ENCODE peak calls at places on chromosome 21, in ten cellular contexts. A is Peyer's patch, Q is cardiac fibroblast, H is IMR-90, M is GM13976, K is left ventricle myocardium inferior, C is nephron progenitor cell, X is heart left ventricle, V is neural progenitor cell, U is epithelial cell of proximal tubule. N is an unnamed sample.

GRCh38 chr21:38478782-38479181 is 19.5 kb downstream of the ERG start:
- DNase-seq in Q (peak), X (no peak), K (no peak), M (no peak), V (no peak), U (no peak), A (no peak), H (peak), C (no peak), N (peak)

GRCh38 chr21:45405271-45405818 is 380 bp downstream of the COL18A1 start:
- DNase-seq in Q (peak), K (peak), V (peak), H (peak), X (peak), C (peak), M (no peak), U (no peak), A (no peak), N (no peak)

GRCh38 chr21:42456457-42456856 is 39.6 kb downstream of the RSPH1 start:
- DNase-seq in K (no peak), U (no peak), A (peak), Q (no peak), X (no peak), H (no peak), C (no peak), V (no peak), M (no peak), N (peak)

GRCh38 chr21:44402323-44403105 is 49.1 kb downstream of the TRPM2 start:
- DNase-seq in V (no peak), C (no peak), Q (no peak), A (no peak), M (peak), H (no peak), K (no peak), X (no peak), U (no peak), N (no peak)

GRCh38 chr21:46621457-46622182 is 13.9 kb upstream of the PRMT2 start:
- DNase-seq in K (no peak), V (peak), Q (no peak), U (no peak), A (no peak), C (no peak), X (no peak), H (no peak), M (peak), N (peak)

GRCh38 chr21:37153193-37153934 is 80.3 kb downstream of the TTC3 start:
- DNase-seq in Q (peak), A (peak), C (no peak), H (peak), U (no peak), K (no peak), V (no peak), X (no peak), M (no peak), N (no peak)

GRCh38 chr21:45880097-45881068 is 101.2 kb upstream of the COL6A1 start:
- DNase-seq in V (peak), K (peak), Q (peak), M (peak), H (peak), A (peak), U (no peak), C (peak), X (peak), N (peak)

GRCh38 chr21:46119565-46120271 is 21.8 kb downstream of the COL6A2 start:
- DNase-seq in U (no peak), X (peak), M (no peak), K (peak), Q (no peak), A (no peak), V (no peak), H (no peak), C (no peak), N (no peak)

GRCh38 chr21:19228241-19228640 is 824.7 kb upstream of the TMPRSS15 start:
- DNase-seq in K (no peak), Q (no peak), U (no peak), H (no peak), C (peak), V (no peak), M (no peak), X (no peak), A (no peak), N (no peak)

GRCh38 chr21:38460171-38460742 is 38.0 kb downstream of the ERG start:
- DNase-seq in X (no peak), U (no peak), K (no peak), A (no peak), V (no peak), M (no peak), Q (peak), H (peak), C (no peak), N (no peak)

GRCh38 chr21:21415741-21416140 is 417.5 kb downstream of the NCAM2 start:
- DNase-seq in K (no peak), V (no peak), X (no peak), A (no peak), Q (peak), H (no peak), M (no peak), U (no peak), C (no peak), N (no peak)

DNA sequence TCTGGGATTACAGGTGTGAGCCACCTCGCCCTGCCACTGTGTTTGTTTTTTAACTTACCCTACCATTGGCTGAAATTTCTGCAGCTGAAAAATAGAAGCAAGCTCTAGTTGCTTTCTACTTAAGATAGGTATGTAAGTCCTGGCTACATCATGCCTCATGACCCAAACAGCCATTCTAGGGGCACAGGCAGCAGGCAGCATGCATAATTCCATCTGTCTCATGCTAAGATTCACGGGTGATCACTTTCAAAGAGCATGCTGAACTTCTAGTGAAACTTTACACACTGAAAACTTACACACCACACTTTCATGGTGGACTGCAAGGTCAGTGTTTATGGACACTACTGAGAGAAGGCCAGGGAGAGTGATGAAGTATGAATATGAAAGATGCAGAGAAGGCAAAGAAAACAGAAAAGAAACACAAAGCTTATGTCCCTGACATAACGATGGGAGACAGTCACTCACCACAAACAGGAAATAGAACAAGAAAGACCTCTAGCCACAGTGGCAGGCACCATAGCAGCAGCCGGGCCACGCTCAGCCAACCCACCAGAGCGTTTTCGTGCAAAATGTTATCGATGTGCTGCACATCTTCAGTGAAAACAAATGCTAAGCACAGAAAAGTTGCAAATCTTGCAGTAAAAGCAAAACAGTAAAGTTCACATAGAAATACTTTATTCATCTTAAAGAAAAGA is 102.3 kb upstream of the TIAM1 start:
- DNase-seq in M (no peak), H (no peak), X (no peak), U (no peak), C (no peak), A (peak), K (no peak), V (no peak), Q (no peak), N (peak)
- TF ChIP-seq CTCF in M (no peak), H (no peak), X (no peak), U (no peak), C (no peak), A (no peak), K (no peak), V (no peak), Q (no peak), N (no peak)

GRCh38 chr21:30072496-30072895 is 94.1 kb downstream of the CLDN17 start:
- DNase-seq in U (no peak), A (peak), C (peak), X (no peak), V (peak), Q (peak), M (no peak), H (no peak), K (no peak), N (peak)
- TF ChIP-seq CTCF in U (peak), A (peak), C (peak), X (peak), V (peak), Q (no peak), M (no peak), H (no peak), K (peak), N (no peak)

GRCh38 chr21:41048636-41049035 is 119.3 kb upstream of the BACE2 start:
- DNase-seq in U (no peak), V (no peak), H (no peak), K (no peak), Q (no peak), A (no peak), M (no peak), C (no peak), X (no peak), N (no peak)

GRCh38 chr21:41048141-41048540 is 119.8 kb upstream of the BACE2 start:
- DNase-seq in V (no peak), C (no peak), Q (no peak), A (no peak), M (no peak), X (no peak), U (no peak), H (no peak), K (no peak), N (no peak)

GRCh38 chr21:41043008-41043407 is 125.0 kb upstream of the BACE2 start:
- DNase-seq in C (no peak), Q (no peak), K (no peak), X (no peak), U (no peak), V (no peak), M (no peak), H (no peak), A (no peak), N (no peak)

GRCh38 chr21:41045534-41046268 is 122.3 kb upstream of the BACE2 start:
- DNase-seq in V (peak), H (no peak), U (no peak), Q (no peak), M (no peak), A (no peak), K (no peak), C (peak), X (no peak), N (peak)
- TF ChIP-seq CTCF in V (peak), H (no peak), U (peak), Q (no peak), M (no peak), A (peak), K (peak), C (peak), X (peak), N (peak)

GRCh38 chr21:33025471-33026298 is at the start of gene OLIG2:
- DNase-seq in K (no peak), A (no peak), C (peak), Q (no peak), X (no peak), H (peak), M (peak), U (no peak), V (peak), N (peak)

GRCh38 chr21:33026299-33026858 is 644 bp downstream of the OLIG2 start:
- DNase-seq in M (peak), Q (no peak), A (no peak), K (no peak), H (no peak), C (no peak), V (no peak), X (no peak), U (no peak), N (no peak)

GRCh38 chr21:33027401-33028185 is 1.9 kb downstream of the OLIG2 start:
- DNase-seq in H (no peak), C (no peak), A (no peak), Q (no peak), V (peak), K (no peak), M (peak), U (no peak), X (no peak), N (no peak)

GRCh38 chr21:33028271-33028670 is 2.5 kb downstream of the OLIG2 start:
- DNase-seq in K (no peak), H (no peak), X (no peak), Q (no peak), M (no peak), V (no peak), C (no peak), U (no peak), A (no peak), N (no peak)

GRCh38 chr21:33026878-33027400 is 1.2 kb downstream of the OLIG2 start:
- DNase-seq in K (no peak), Q (peak), V (peak), X (no peak), M (peak), H (peak), A (no peak), C (no peak), U (no peak), N (peak)
- TF ChIP-seq CTCF in K (no peak), Q (no peak), V (no peak), X (no peak), M (no peak), H (no peak), A (no peak), C (no peak), U (no peak), N (no peak)

DNA sequence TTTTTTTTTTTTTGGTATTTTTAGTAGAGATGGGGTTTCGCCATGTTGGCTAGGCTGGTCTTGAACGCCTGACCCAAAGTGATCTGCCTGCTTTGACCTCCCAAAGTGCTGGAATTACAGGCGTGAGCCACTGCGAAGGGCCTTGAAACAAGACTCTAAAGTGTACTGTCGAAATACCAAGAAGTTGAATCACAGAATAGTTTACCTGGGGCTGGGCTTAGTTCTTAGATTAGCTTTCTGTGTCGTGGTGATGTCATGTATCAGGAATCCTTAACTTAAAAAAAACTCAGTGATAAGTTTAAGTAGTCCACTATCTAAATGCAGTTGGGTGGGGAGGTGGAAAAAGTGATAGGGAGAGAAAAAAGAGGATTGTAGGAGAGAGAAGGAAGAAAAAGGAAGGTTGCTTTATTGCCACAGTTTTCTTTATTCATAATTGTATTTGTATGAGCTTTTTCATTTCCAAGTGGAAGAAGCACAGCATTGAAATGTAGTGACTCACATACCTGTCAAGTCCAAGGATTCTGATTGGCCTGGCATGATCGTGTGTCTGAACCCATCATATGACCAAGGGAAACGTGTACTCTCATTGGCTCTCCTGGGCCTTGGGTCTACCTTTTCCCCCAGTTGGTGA is 13.4 kb downstream of the ITSN1 start:
- DNase-seq in H (peak), A (no peak), X (no peak), K (no peak), Q (peak), V (no peak), M (no peak), U (peak), C (no peak), N (no peak)
- TF ChIP-seq CTCF in H (no peak), A (peak), X (no peak), K (no peak), Q (no peak), V (no peak), M (no peak), U (no peak), C (no peak), N (no peak)